ENCODE peak calls at places on chromosomes 12 and 14, in nine cellular contexts. A, B, J, K, H, C, Z, L and S are unnamed samples. For H3K9me3, the result is how much of the 10 kb centered on the place peaks cover.

GRCh38 chr14:51356381-51356780 is 116.3 kb downstream of the TMX1 start:
- DNase-seq in A (no peak), B (no peak), J (no peak), K (no peak), H (no peak), C (no peak), Z (no peak), L (peak), S (no peak)

GRCh38 chr14:32478027-32478426 is 148.9 kb downstream of the AKAP6 start:
- DNase-seq in A (no peak), B (no peak), J (no peak), K (no peak), H (no peak), C (no peak), Z (no peak), L (no peak), S (no peak)

GRCh38 chr14:102917056-102917385 is 5.4 kb upstream of the AMN start:
- DNase-seq in A (peak), B (no peak), J (no peak), K (peak), H (no peak), C (no peak), Z (no peak), L (no peak), S (no peak)

GRCh38 chr14:51089278-51089677 is 5.6 kb downstream of the TRIM9 start:
- DNase-seq in A (no peak), B (no peak), J (no peak), K (no peak), H (no peak), C (no peak), Z (no peak), L (no peak), S (no peak)

GRCh38 chr14:91924871-91925726 is 22.4 kb downstream of the FBLN5 start:
- DNase-seq in A (no peak), B (no peak), J (no peak), K (no peak), H (no peak), C (no peak), Z (no peak), L (peak), S (no peak)

GRCh38 chr14:74346341-74346740 is 1.9 kb upstream of the VRTN start:
- DNase-seq in A (no peak), B (no peak), J (peak), K (no peak), H (no peak), C (no peak), Z (peak), L (no peak), S (no peak)

GRCh38 chr12:46983393-46983793 is 96.0 kb upstream of the PCED1B start:
- DNase-seq in A (no peak), B (no peak), J (no peak), K (no peak), H (no peak), C (no peak), Z (no peak), L (no peak), S (no peak)

GRCh38 chr14:103008768-103009342 is 48.5 kb downstream of the CDC42BPB start:
- DNase-seq in A (no peak), B (no peak), J (no peak), K (no peak), H (no peak), C (no peak), Z (peak), L (peak), S (no peak)

GRCh38 chr14:56341766-56342418 is 223.7 kb downstream of the PELI2 start:
- DNase-seq in A (no peak), B (no peak), J (no peak), K (no peak), H (no peak), C (no peak), Z (no peak), L (peak), S (no peak)

GRCh38 chr14:91753501-91754128 is 21.7 kb upstream of the CATSPERB start:
- DNase-seq in A (no peak), B (no peak), J (no peak), K (no peak), H (no peak), C (no peak), Z (no peak), L (no peak), S (no peak)

GRCh38 chr14:93037354-93037753 is 78.4 kb downstream of the ITPK1 start:
- DNase-seq in A (no peak), B (no peak), J (no peak), K (no peak), H (no peak), C (no peak), Z (no peak), L (no peak), S (no peak)

GRCh38 chr12:104733717-104734175 is 224.3 kb downstream of the SLC41A2 start:
- DNase-seq in A (no peak), B (no peak), J (peak), K (no peak), H (no peak), C (no peak), Z (peak), L (peak), S (no peak)

GRCh38 chr14:23640524-23641141 is 4.5 kb downstream of the DHRS2 start:
- DNase-seq in A (peak), B (no peak), J (peak), K (peak), H (peak), C (no peak), Z (no peak), L (peak), S (peak)

GRCh38 chr12:43988838-43989560 is 153.1 kb downstream of the TMEM117 start:
- DNase-seq in A (no peak), B (no peak), J (no peak), K (no peak), H (no peak), C (no peak), Z (no peak), L (no peak), S (no peak)

GRCh38 chr14:92417759-92418158 is 94.8 kb downstream of the SLC24A4 start:
- DNase-seq in A (no peak), B (no peak), J (no peak), K (no peak), H (no peak), C (no peak), Z (no peak), L (peak), S (no peak)

GRCh38 chr12:53993397-53994267 is 6.3 kb upstream of the HOXC9 start:
- DNase-seq in A (no peak), B (no peak), J (no peak), K (no peak), H (no peak), C (no peak), Z (no peak), L (no peak), S (no peak)

GRCh38 chr12:53994268-53994690 is 5.7 kb upstream of the HOXC9 start:
- DNase-seq in A (no peak), B (no peak), J (no peak), K (no peak), H (no peak), C (no peak), Z (no peak), L (no peak), S (no peak)

GRCh38 chr12:53991077-53991460 is 6.1 kb downstream of the HOXC10 start:
- DNase-seq in A (no peak), B (no peak), J (no peak), K (no peak), H (no peak), C (no peak), Z (no peak), L (no peak), S (no peak)

GRCh38 chr12:53990311-53991076 is 5.5 kb downstream of the HOXC10 start:
- DNase-seq in A (no peak), B (no peak), J (no peak), K (no peak), H (no peak), C (no peak), Z (no peak), L (no peak), S (no peak)

GRCh38 chr12:53992377-53992776 is 7.4 kb downstream of the HOXC10 start:
- DNase-seq in A (no peak), B (no peak), J (no peak), K (no peak), H (no peak), C (no peak), Z (no peak), L (no peak), S (no peak)
- H3K4me3 ChIP-seq in A (no peak), B (no peak), J (no peak), K (no peak), H (no peak), C (no peak), Z (no peak), L (no peak), S (no peak)

GRCh38 chr12:75505706-75506312 is 5.6 kb downstream of the KRR1 start:
- DNase-seq in A (no peak), B (no peak), J (no peak), K (no peak), H (no peak), C (no peak), Z (no peak), L (peak), S (no peak)
- TF ChIP-seq CTCF in A (peak), B (peak), J (peak), K (peak), H (peak), C (peak), Z (peak), L (peak), S (peak)

GRCh38 chr12:133057446-133057845 is 20.1 kb downstream of the ZNF84 start:
- DNase-seq in A (no peak), B (no peak), J (no peak), K (no peak), H (no peak), C (no peak), Z (no peak), L (no peak), S (no peak)
- H3K9me3 ChIP-seq in A (half or more), B (half or more), J (half or more), K (half or more), H (under half), C (half or more), Z (half or more), L (under half), S (half or more)

GRCh38 chr12:127145929-127146789 is 1120.8 kb upstream of the TMEM132C start:
- DNase-seq in A (peak), B (peak), J (no peak), K (peak), H (peak), C (peak), Z (peak), L (peak), S (peak)
- H3K4me3 ChIP-seq in A (peak), B (peak), J (no peak), K (peak), H (peak), C (peak), Z (peak), L (no peak), S (peak)

DNA sequence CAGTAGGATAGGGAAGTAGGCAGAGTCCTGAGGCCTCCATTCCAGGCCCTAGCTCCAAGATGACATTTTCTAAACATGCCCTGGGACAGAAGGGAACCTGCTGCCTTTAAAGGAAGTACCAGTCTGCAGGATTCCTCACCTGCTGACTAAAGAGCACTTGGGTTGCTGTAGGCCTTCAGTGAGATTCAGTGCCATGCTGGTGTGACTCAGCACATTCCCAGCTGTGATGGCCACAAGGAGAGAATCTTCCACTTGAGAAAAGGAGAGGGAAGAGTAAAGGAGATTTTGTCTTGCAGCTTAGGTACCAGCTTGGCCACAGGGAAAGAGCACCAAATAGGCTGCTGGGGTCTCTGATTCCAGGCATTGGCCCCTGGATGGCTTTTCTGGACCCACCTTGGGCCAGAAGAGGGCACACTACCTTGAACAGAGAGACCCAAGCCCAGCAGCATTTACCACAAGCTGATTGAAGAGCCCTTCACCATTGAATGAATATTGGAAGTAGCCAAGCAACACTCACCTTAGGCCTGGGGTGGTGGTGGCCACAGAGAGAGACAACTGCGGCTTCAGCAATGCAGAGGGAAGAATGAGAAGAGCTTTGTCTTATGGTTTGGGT is 498.3 kb downstream of the KCNH5 start:
- DNase-seq in A (no peak), B (no peak), J (peak), K (no peak), H (no peak), C (no peak), Z (no peak), L (no peak), S (no peak)
- TF ChIP-seq CTCF in A (no peak), B (no peak), J (peak), K (no peak), H (no peak), C (no peak), Z (no peak), L (no peak), S (no peak)

GRCh38 chr14:68886109-68886434 is 93.0 kb downstream of the ACTN1 start:
- DNase-seq in A (no peak), B (no peak), J (no peak), K (no peak), H (no peak), C (no peak), Z (no peak), L (peak), S (no peak)
- H3K9me3 ChIP-seq in A (under half), B (under half), J (under half), K (under half), H (under half), C (under half), Z (under half), L (under half), S (under half)